ENCODE peak calls at places on chromosomes 16 and 17, in seven cellular contexts. One of them, this sample, is unnamed. For H3K36me3, the result is how much of the 10 kb centered on the place peaks cover.

GRCh38 chr17:44198721-44199552 is 747 bp downstream of the ATXN7L3 start:
- DNase-seq in HCT116: no peak
- DNase-seq in H1: no peak
- DNase-seq in transverse colon: peak
- DNase-seq in testis: peak
- DNase-seq in prostate gland: peak
- DNase-seq in gastrocnemius medialis: peak
- DNase-seq in this sample: peak

GRCh38 chr17:28901866-28902818 is 737 bp downstream of the DHRS13 start:
- DNase-seq in HCT116: no peak
- DNase-seq in H1: no peak
- DNase-seq in transverse colon: peak
- DNase-seq in testis: peak
- DNase-seq in prostate gland: peak
- DNase-seq in gastrocnemius medialis: peak
- DNase-seq in this sample: peak

GRCh38 chr17:77479817-77480508 is 339.2 kb downstream of the SEC14L1 start:
- DNase-seq in HCT116: no peak
- DNase-seq in H1: no peak
- DNase-seq in transverse colon: no peak
- DNase-seq in testis: no peak
- DNase-seq in prostate gland: no peak
- DNase-seq in gastrocnemius medialis: no peak
- DNase-seq in this sample: no peak

GRCh38 chr16:4371481-4372314 is at the start of gene VASN:
- DNase-seq in HCT116: peak
- DNase-seq in H1: no peak
- DNase-seq in transverse colon: peak
- DNase-seq in testis: peak
- DNase-seq in prostate gland: peak
- DNase-seq in gastrocnemius medialis: peak
- DNase-seq in this sample: peak

GRCh38 chr17:38741853-38742421 is 6.2 kb downstream of the PCGF2 start:
- DNase-seq in HCT116: no peak
- DNase-seq in H1: no peak
- DNase-seq in transverse colon: peak
- DNase-seq in testis: no peak
- DNase-seq in prostate gland: peak
- DNase-seq in gastrocnemius medialis: peak
- DNase-seq in this sample: peak

GRCh38 chr16:324451-325334 is 27.8 kb downstream of the AXIN1 start:
- DNase-seq in HCT116: no peak
- DNase-seq in H1: no peak
- DNase-seq in transverse colon: peak
- DNase-seq in testis: no peak
- DNase-seq in prostate gland: no peak
- DNase-seq in gastrocnemius medialis: no peak
- DNase-seq in this sample: no peak

GRCh38 chr17:72446525-72447250 is 325.9 kb downstream of the SOX9 start:
- DNase-seq in HCT116: no peak
- DNase-seq in H1: no peak
- DNase-seq in transverse colon: peak
- DNase-seq in testis: no peak
- DNase-seq in prostate gland: no peak
- DNase-seq in gastrocnemius medialis: no peak
- DNase-seq in this sample: no peak

GRCh38 chr17:63382826-63383225 is 63.3 kb downstream of the CYB561 start:
- DNase-seq in HCT116: no peak
- DNase-seq in H1: no peak
- DNase-seq in transverse colon: no peak
- DNase-seq in testis: no peak
- DNase-seq in prostate gland: no peak
- DNase-seq in gastrocnemius medialis: no peak
- DNase-seq in this sample: no peak

GRCh38 chr17:16215965-16216316 is 607 bp upstream of the NCOR1 start:
- DNase-seq in HCT116: peak
- DNase-seq in H1: no peak
- DNase-seq in transverse colon: peak
- DNase-seq in testis: no peak
- DNase-seq in prostate gland: no peak
- DNase-seq in gastrocnemius medialis: peak
- DNase-seq in this sample: no peak

GRCh38 chr16:73231969-73232554 is 184.1 kb upstream of the ZFHX3 start:
- DNase-seq in HCT116: no peak
- DNase-seq in H1: no peak
- DNase-seq in transverse colon: no peak
- DNase-seq in testis: no peak
- DNase-seq in prostate gland: no peak
- DNase-seq in gastrocnemius medialis: no peak
- DNase-seq in this sample: no peak

GRCh38 chr17:13484020-13484419 is 117.7 kb downstream of the HS3ST3A1 start:
- DNase-seq in HCT116: no peak
- DNase-seq in H1: no peak
- DNase-seq in transverse colon: no peak
- DNase-seq in testis: no peak
- DNase-seq in prostate gland: no peak
- DNase-seq in gastrocnemius medialis: no peak
- DNase-seq in this sample: no peak

GRCh38 chr16:67632415-67633172 is 12.3 kb upstream of the CARMIL2 start:
- DNase-seq in HCT116: no peak
- DNase-seq in H1: no peak
- DNase-seq in transverse colon: no peak
- DNase-seq in testis: no peak
- DNase-seq in prostate gland: no peak
- DNase-seq in gastrocnemius medialis: no peak
- DNase-seq in this sample: no peak

GRCh38 chr16:34803683-34804416 is 1344.4 kb downstream of the TP53TG3F start:
- DNase-seq in HCT116: no peak
- DNase-seq in H1: no peak
- DNase-seq in transverse colon: no peak
- DNase-seq in testis: no peak
- DNase-seq in prostate gland: no peak
- DNase-seq in gastrocnemius medialis: no peak
- DNase-seq in this sample: peak

GRCh38 chr17:21239680-21240374 is 13.4 kb downstream of the NATD1 start:
- DNase-seq in HCT116: no peak
- DNase-seq in H1: no peak
- DNase-seq in transverse colon: no peak
- DNase-seq in testis: no peak
- DNase-seq in prostate gland: no peak
- DNase-seq in gastrocnemius medialis: no peak
- DNase-seq in this sample: no peak

GRCh38 chr17:63571632-63572310 is 21.5 kb downstream of the DCAF7 start:
- DNase-seq in HCT116: no peak
- DNase-seq in H1: no peak
- DNase-seq in transverse colon: no peak
- DNase-seq in testis: no peak
- DNase-seq in prostate gland: no peak
- DNase-seq in gastrocnemius medialis: no peak
- DNase-seq in this sample: no peak

GRCh38 chr16:15879255-15879804 is 9.1 kb downstream of the CEP20 start:
- DNase-seq in HCT116: no peak
- DNase-seq in H1: no peak
- DNase-seq in transverse colon: no peak
- DNase-seq in testis: no peak
- DNase-seq in prostate gland: no peak
- DNase-seq in gastrocnemius medialis: no peak
- DNase-seq in this sample: no peak

GRCh38 chr16:12002447-12003006 is 26.0 kb downstream of the SNX29 start:
- DNase-seq in HCT116: no peak
- DNase-seq in H1: no peak
- DNase-seq in transverse colon: no peak
- DNase-seq in testis: no peak
- DNase-seq in prostate gland: no peak
- DNase-seq in gastrocnemius medialis: no peak
- DNase-seq in this sample: no peak

GRCh38 chr17:6546069-6546718 is 10.2 kb downstream of the PITPNM3 start:
- DNase-seq in HCT116: no peak
- DNase-seq in H1: no peak
- DNase-seq in transverse colon: no peak
- DNase-seq in testis: no peak
- DNase-seq in prostate gland: no peak
- DNase-seq in gastrocnemius medialis: no peak
- DNase-seq in this sample: no peak

GRCh38 chr17:77356109-77356689 is 215.4 kb downstream of the SEC14L1 start:
- DNase-seq in HCT116: peak
- DNase-seq in H1: no peak
- DNase-seq in transverse colon: no peak
- DNase-seq in testis: peak
- DNase-seq in prostate gland: no peak
- DNase-seq in gastrocnemius medialis: peak
- DNase-seq in this sample: no peak

GRCh38 chr16:8254425-8254824 is 335.9 kb downstream of the TMEM114 start:
- DNase-seq in HCT116: no peak
- DNase-seq in H1: no peak
- DNase-seq in transverse colon: no peak
- DNase-seq in testis: no peak
- DNase-seq in prostate gland: no peak
- DNase-seq in gastrocnemius medialis: no peak
- DNase-seq in this sample: no peak

GRCh38 chr17:82334204-82334621 is 647 bp upstream of the SECTM1 start:
- DNase-seq in HCT116: no peak
- DNase-seq in H1: no peak
- DNase-seq in transverse colon: no peak
- DNase-seq in testis: no peak
- DNase-seq in prostate gland: no peak
- DNase-seq in gastrocnemius medialis: no peak
- DNase-seq in this sample: no peak

GRCh38 chr17:39081851-39082250 is 69.6 kb downstream of the PLXDC1 start:
- DNase-seq in HCT116: no peak
- DNase-seq in H1: no peak
- DNase-seq in transverse colon: no peak
- DNase-seq in testis: no peak
- DNase-seq in prostate gland: no peak
- DNase-seq in gastrocnemius medialis: no peak
- DNase-seq in this sample: no peak

GRCh38 chr16:80054656-80055055 is 454.1 kb upstream of the MAF start:
- DNase-seq in HCT116: no peak
- DNase-seq in H1: no peak
- DNase-seq in transverse colon: no peak
- DNase-seq in testis: no peak
- DNase-seq in prostate gland: no peak
- DNase-seq in gastrocnemius medialis: no peak
- DNase-seq in this sample: no peak

GRCh38 chr16:6482861-6483530 is 849.6 kb upstream of the RBFOX1 start:
- DNase-seq in HCT116: no peak
- DNase-seq in H1: no peak
- DNase-seq in transverse colon: no peak
- DNase-seq in testis: no peak
- DNase-seq in prostate gland: no peak
- DNase-seq in gastrocnemius medialis: no peak
- DNase-seq in this sample: no peak

DNA sequence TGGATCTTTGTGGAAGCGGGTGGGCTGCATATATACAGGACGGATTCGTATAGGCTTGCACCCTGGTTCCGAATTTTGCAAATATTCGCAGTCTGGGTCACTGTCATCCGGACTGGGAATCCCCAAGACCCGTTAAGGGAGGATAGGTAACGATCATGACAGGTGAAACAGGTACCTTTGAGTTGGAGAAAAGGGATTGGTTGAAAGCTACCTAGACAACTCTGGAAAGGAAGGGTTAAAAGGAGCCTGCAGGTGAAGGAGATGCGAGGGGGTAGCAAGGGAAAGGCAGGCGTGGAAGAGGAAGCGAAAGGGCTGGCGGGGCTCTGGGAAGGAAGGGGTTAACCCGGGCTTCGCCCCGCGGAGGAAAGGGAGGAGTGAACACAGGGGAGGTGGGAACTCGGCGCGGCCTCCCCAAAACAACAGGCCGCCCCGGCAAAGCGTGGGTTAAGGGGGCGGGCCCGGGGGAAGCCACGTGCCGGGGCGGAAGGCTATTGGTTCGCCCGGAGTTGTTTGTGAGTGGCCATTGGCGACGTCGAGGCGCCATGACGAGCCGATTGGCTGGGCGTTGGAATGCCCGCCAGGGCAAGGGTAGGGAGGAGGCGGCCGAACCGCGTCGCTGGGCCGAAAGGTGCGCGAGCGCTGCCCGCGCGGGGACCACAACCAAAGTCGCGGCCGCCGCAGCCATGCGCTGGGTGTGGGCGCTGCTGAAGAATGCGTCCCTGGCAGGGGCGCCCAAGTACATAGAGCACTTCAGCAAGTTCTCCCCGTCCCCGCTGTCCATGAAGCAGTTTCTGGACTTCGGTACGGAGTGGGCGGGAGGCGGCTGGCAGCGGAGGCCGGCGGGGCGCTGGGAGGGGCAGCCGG is at the start of gene PDK2:
- DNase-seq in HCT116: peak
- DNase-seq in H1: peak
- DNase-seq in transverse colon: peak
- DNase-seq in testis: peak
- DNase-seq in prostate gland: peak
- DNase-seq in gastrocnemius medialis: peak
- DNase-seq in this sample: peak
- TF ChIP-seq POLR2A in HCT116: no peak
- TF ChIP-seq POLR2A in H1: no peak
- TF ChIP-seq POLR2A in transverse colon: peak
- TF ChIP-seq POLR2A in testis: no peak
- TF ChIP-seq POLR2A in prostate gland: peak
- TF ChIP-seq POLR2A in gastrocnemius medialis: peak
- TF ChIP-seq POLR2A in this sample: peak

GRCh38 chr16:87409781-87410180 is 17.6 kb downstream of the MAP1LC3B start:
- DNase-seq in HCT116: no peak
- DNase-seq in H1: no peak
- DNase-seq in transverse colon: no peak
- DNase-seq in testis: no peak
- DNase-seq in prostate gland: no peak
- DNase-seq in gastrocnemius medialis: no peak
- DNase-seq in this sample: no peak
- H3K36me3 ChIP-seq in HCT116: under half
- H3K36me3 ChIP-seq in H1: under half
- H3K36me3 ChIP-seq in transverse colon: under half
- H3K36me3 ChIP-seq in testis: under half
- H3K36me3 ChIP-seq in prostate gland: under half
- H3K36me3 ChIP-seq in gastrocnemius medialis: half or more
- H3K36me3 ChIP-seq in this sample: half or more

GRCh38 chr17:27473748-27474609 is 17.7 kb downstream of the KSR1 start:
- DNase-seq in HCT116: no peak
- DNase-seq in H1: no peak
- DNase-seq in transverse colon: no peak
- DNase-seq in testis: no peak
- DNase-seq in prostate gland: peak
- DNase-seq in gastrocnemius medialis: no peak
- DNase-seq in this sample: no peak
- TF ChIP-seq POLR2A in HCT116: no peak
- TF ChIP-seq POLR2A in H1: no peak
- TF ChIP-seq POLR2A in transverse colon: no peak
- TF ChIP-seq POLR2A in testis: no peak
- TF ChIP-seq POLR2A in prostate gland: no peak
- TF ChIP-seq POLR2A in gastrocnemius medialis: no peak
- TF ChIP-seq POLR2A in this sample: no peak

DNA sequence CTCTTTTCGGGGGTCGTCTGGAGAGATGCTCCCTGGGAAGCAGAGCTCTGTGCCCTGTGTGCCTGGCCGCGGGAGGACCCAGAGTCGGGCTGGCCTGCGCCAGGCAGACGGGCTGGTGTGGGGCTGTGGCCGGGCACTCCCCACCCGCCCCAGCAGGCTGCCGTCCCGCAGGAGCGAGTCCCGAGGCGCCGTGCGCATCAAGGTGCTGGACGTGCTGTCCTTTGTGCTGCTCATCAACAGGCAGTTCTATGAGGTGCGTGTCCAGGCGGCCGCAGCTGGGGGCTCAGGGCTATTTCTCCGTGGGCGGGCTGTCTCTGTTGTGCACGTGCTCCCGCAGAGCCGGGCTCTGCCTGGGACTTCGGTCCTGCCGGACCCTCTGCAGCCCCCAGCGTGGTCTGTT is 15.0 kb downstream of the TSC2 start:
- DNase-seq in HCT116: no peak
- DNase-seq in H1: no peak
- DNase-seq in transverse colon: no peak
- DNase-seq in testis: no peak
- DNase-seq in prostate gland: no peak
- DNase-seq in gastrocnemius medialis: no peak
- DNase-seq in this sample: no peak
- H3K36me3 ChIP-seq in HCT116: under half
- H3K36me3 ChIP-seq in H1: under half
- H3K36me3 ChIP-seq in transverse colon: under half
- H3K36me3 ChIP-seq in testis: under half
- H3K36me3 ChIP-seq in prostate gland: under half
- H3K36me3 ChIP-seq in gastrocnemius medialis: half or more
- H3K36me3 ChIP-seq in this sample: under half